ENCODE peak calls at places on chromosomes 5 and 9, in seven cellular contexts. J, V, S, L, Z, O and N are unnamed samples.

GRCh38 chr5:73822989-73823339 is 197.0 kb downstream of the ARHGEF28 start:
- DNase-seq in V (no peak), O (no peak), J (peak; percentile 60), L (no peak), S (no peak), Z (no peak), N (no peak)

GRCh38 chr9:33225319-33226152 is 14.4 kb upstream of the SPINK4 start:
- DNase-seq in L (peak; percentile 47), Z (peak; percentile 86), J (peak; percentile 84), S (peak; percentile 79), V (peak; percentile 72), O (peak; percentile 46), N (no peak)

GRCh38 chr5:89524785-89525184 is 641.8 kb upstream of the MEF2C start:
- DNase-seq in O (no peak), S (no peak), J (no peak), Z (no peak), L (no peak), V (no peak), N (no peak)

GRCh38 chr9:127589955-127590370 is 22.1 kb upstream of the STXBP1 start:
- DNase-seq in Z (peak; percentile 82), J (peak; percentile 77), V (peak; percentile 76), S (peak; percentile 79), O (no peak), L (peak; percentile 53), N (no peak)

GRCh38 chr5:13511442-13511841 is 433.0 kb downstream of the DNAH5 start:
- DNase-seq in S (no peak), Z (no peak), J (no peak), L (no peak), V (no peak), O (no peak), N (no peak)

GRCh38 chr5:67998709-67999251 is 216.8 kb upstream of the PIK3R1 start:
- DNase-seq in S (peak; percentile 78), J (peak; percentile 38), V (no peak), Z (peak; percentile 84), O (no peak), L (no peak), N (no peak)

GRCh38 chr5:37619353-37619752 is 220.5 kb downstream of the GDNF start:
- DNase-seq in V (no peak), J (peak; percentile 86), L (no peak), O (peak; percentile 44), S (peak; percentile 75), Z (no peak), N (no peak)

GRCh38 chr9:133003071-133003461 is 24.6 kb downstream of the GFI1B start:
- DNase-seq in L (no peak), V (no peak), S (no peak), J (no peak), Z (no peak), O (no peak), N (no peak)

GRCh38 chr9:114037961-114038723 is 40.0 kb downstream of the AMBP start:
- DNase-seq in S (no peak), V (no peak), J (no peak), Z (peak; percentile 53), L (no peak), O (no peak), N (peak; percentile 71)

GRCh38 chr9:134605351-134605968 is 36.1 kb upstream of the COL5A1 start:
- DNase-seq in O (no peak), L (peak; percentile 11), J (no peak), S (no peak), Z (no peak), V (no peak), N (no peak)

GRCh38 chr5:77963795-77964194 is 187.7 kb upstream of the TBCA start:
- DNase-seq in O (no peak), L (no peak), Z (no peak), J (no peak), S (no peak), V (no peak), N (no peak)

GRCh38 chr5:124908603-124909451 is 162.4 kb upstream of the ZNF608 start:
- DNase-seq in Z (no peak), J (peak; percentile 18), V (no peak), L (no peak), S (peak; percentile 29), O (no peak), N (peak; percentile 81)

GRCh38 chr5:30604648-30605262 is 588.7 kb upstream of the CDH6 start:
- DNase-seq in Z (no peak), J (no peak), O (no peak), L (no peak), V (no peak), S (no peak), N (no peak)

GRCh38 chr9:63816742-63817621 is 1468.0 kb downstream of the FOXD4L5 start:
- DNase-seq in S (peak; percentile 88), J (peak; percentile 82), V (peak; percentile 47), L (peak; percentile 61), Z (peak; percentile 81), O (no peak), N (peak; percentile 58)

GRCh38 chr9:22119537-22120167 is 110.5 kb upstream of the CDKN2B start:
- DNase-seq in V (no peak), O (no peak), L (no peak), J (peak; percentile 50), S (peak; percentile 47), Z (no peak), N (no peak)

GRCh38 chr9:137478613-137479314 is 19.6 kb upstream of the NSMF start:
- DNase-seq in Z (no peak), J (peak; percentile 24), O (no peak), L (no peak), V (no peak), S (peak; percentile 34), N (no peak)

GRCh38 chr9:105269593-105269992 is 25.1 kb downstream of the SLC44A1 start:
- DNase-seq in Z (no peak), S (no peak), V (no peak), L (no peak), J (no peak), O (no peak), N (no peak)

GRCh38 chr9:121902483-121903135 is 190.5 kb downstream of the TTLL11 start:
- DNase-seq in O (peak; percentile 98), L (no peak), Z (no peak), J (peak; percentile 100), V (no peak), S (peak; percentile 100), N (no peak)

GRCh38 chr9:124045076-124045829 is 33.7 kb downstream of the LHX2 start:
- DNase-seq in V (peak; percentile 72), J (peak; percentile 22), S (peak; percentile 21), Z (peak; percentile 77), L (no peak), O (no peak), N (no peak)

GRCh38 chr9:120413121-120414048 is 166.6 kb downstream of the CDK5RAP2 start:
- DNase-seq in Z (no peak), O (no peak), J (no peak), V (no peak), L (no peak), S (no peak), N (no peak)

GRCh38 chr9:120412425-120412951 is 167.5 kb downstream of the CDK5RAP2 start:
- DNase-seq in V (no peak), J (peak; percentile 89), Z (no peak), O (peak; percentile 73), L (no peak), S (peak; percentile 81), N (no peak)

GRCh38 chr9:120411862-120412424 is 168.0 kb downstream of the CDK5RAP2 start:
- DNase-seq in V (no peak), J (no peak), L (no peak), Z (no peak), O (no peak), S (no peak), N (no peak)

GRCh38 chr9:120408680-120409258 is 171.2 kb downstream of the CDK5RAP2 start:
- DNase-seq in V (no peak), L (no peak), J (no peak), O (no peak), S (no peak), Z (peak; percentile 51), N (no peak)

DNA sequence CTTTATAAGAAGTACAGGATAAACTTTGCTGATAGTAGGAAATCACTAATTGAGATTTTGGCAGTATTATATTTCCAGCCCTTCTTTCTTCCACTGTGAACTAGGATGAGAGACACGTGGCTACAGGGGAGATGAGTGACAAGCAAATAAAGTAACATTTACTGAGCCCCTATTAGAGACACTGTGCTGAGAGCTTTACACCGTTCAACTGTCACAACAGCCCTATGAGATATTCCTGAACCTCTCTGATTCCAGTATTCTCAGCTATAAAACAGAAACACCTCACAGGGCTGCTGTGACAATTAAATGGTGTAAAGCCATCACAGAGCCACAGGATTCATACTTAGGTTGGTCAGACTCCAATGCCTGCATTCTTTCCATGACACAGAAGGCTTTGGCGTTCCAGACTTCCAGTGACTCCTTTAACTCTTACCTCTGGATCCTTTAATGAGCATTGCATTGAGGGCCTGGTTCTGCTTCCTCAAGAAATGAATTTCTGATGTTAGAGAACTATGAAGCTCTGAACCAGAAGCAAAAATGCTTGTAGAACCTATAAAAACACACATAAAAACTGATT is 169.0 kb downstream of the CDK5RAP2 start:
- DNase-seq in O (no peak), Z (no peak), J (no peak), S (peak; percentile 63), L (no peak), V (no peak), N (no peak)
- H3K4me3 ChIP-seq in O (no peak overlapping the region), Z (no peak overlapping the region), J (no peak overlapping the region), S (no peak overlapping the region), L (no peak overlapping the region), V (no peak overlapping the region), N (no peak overlapping the region)

GRCh38 chr5:10130881-10131280 is 118.8 kb downstream of the ATPSCKMT start:
- DNase-seq in O (no peak), V (no peak), J (no peak), Z (no peak), L (no peak), S (no peak), N (no peak)

GRCh38 chr5:10138385-10139057 is 111.2 kb downstream of the ATPSCKMT start:
- DNase-seq in V (no peak), Z (no peak), S (peak; percentile 15), L (no peak), J (no peak), O (no peak), N (no peak)

GRCh38 chr5:10133830-10134229 is 115.9 kb downstream of the ATPSCKMT start:
- DNase-seq in L (no peak), V (no peak), Z (no peak), O (no peak), S (peak; percentile 45), J (peak; percentile 16), N (no peak)
- TF ChIP-seq CTCF in L (no peak), V (no peak), Z (no peak), O (no peak), S (peak; percentile 36), J (peak; percentile 15), N (no peak)

GRCh38 chr5:132424167-132424935 is 54.8 kb downstream of the SLC22A5 start:
- DNase-seq in Z (peak; percentile 54), L (no peak), J (no peak), O (no peak), S (no peak), V (no peak), N (no peak)
- H3K4me3 ChIP-seq in Z (no peak overlapping the region), L (no peak overlapping the region), J (no peak overlapping the region), O (no peak overlapping the region), S (no peak overlapping the region), V (no peak overlapping the region), N (no peak overlapping the region)

GRCh38 chr5:119302916-119303897 is 52.6 kb upstream of the TNFAIP8 start:
- DNase-seq in O (peak; percentile 95), V (no peak), L (no peak), S (peak; percentile 94), J (peak; percentile 99), Z (peak; percentile 80), N (peak; percentile 67)
- TF ChIP-seq CTCF in O (no peak), V (no peak), L (no peak), S (peak; percentile 19), J (no peak), Z (no peak), N (no peak)